ENCODE peak calls at places on chromosomes 1 and 21, in eight cellular contexts. Q is GM23338, R is HCT116, H is IMR-90, E is endodermal cell, P is heart left ventricle, O is psoas muscle, M is tibial artery. Z is an unnamed sample. For H3K4me1, the result is how much of the 10 kb centered on the place peaks cover.

GRCh38 chr1:156897078-156897825 is 3.7 kb downstream of the PEAR1 start:
- DNase-seq in Q (no peak), R (no peak), H (peak), E (peak), P (no peak), O (no peak), M (peak), Z (no peak)

GRCh38 chr1:108901106-108901505 is 24.3 kb downstream of the GPSM2 start:
- DNase-seq in Q (no peak), R (no peak), H (no peak), E (no peak), P (no peak), O (no peak), M (no peak), Z (no peak)

GRCh38 chr1:160550572-160551034 is 27.5 kb upstream of the SLAMF6 start:
- DNase-seq in Q (peak), R (no peak), H (no peak), E (peak), P (no peak), O (no peak), M (no peak), Z (peak)

GRCh38 chr1:44524180-44524579 is 119.1 kb downstream of the RNF220 start:
- DNase-seq in Q (peak), R (no peak), H (no peak), E (peak), P (no peak), O (no peak), M (no peak), Z (no peak)

GRCh38 chr1:154833841-154834240 is 36.2 kb downstream of the KCNN3 start:
- DNase-seq in Q (no peak), R (no peak), H (no peak), E (no peak), P (no peak), O (no peak), M (no peak), Z (no peak)

GRCh38 chr21:45011911-45012660 is 62.3 kb upstream of the ADARB1 start:
- DNase-seq in Q (peak), R (peak), H (peak), E (peak), P (no peak), O (peak), M (peak), Z (no peak)

GRCh38 chr1:44021581-44022321 is 9.5 kb downstream of the SLC6A9 start:
- DNase-seq in Q (no peak), R (no peak), H (no peak), E (no peak), P (peak), O (no peak), M (no peak), Z (no peak)

GRCh38 chr1:34829250-34829649 is 30.3 kb downstream of the SMIM12 start:
- DNase-seq in Q (no peak), R (no peak), H (no peak), E (peak), P (no peak), O (no peak), M (peak), Z (no peak)

GRCh38 chr1:200281451-200281850 is 128.4 kb downstream of the ZNF281 start:
- DNase-seq in Q (no peak), R (no peak), H (no peak), E (no peak), P (no peak), O (no peak), M (no peak), Z (no peak)

GRCh38 chr21:38448619-38449186 is 49.6 kb downstream of the ERG start:
- DNase-seq in Q (peak), R (no peak), H (no peak), E (peak), P (no peak), O (no peak), M (no peak), Z (peak)

GRCh38 chr21:41932191-41932575 is 21.6 kb downstream of the C2CD2 start:
- DNase-seq in Q (no peak), R (peak), H (peak), E (no peak), P (no peak), O (peak), M (no peak), Z (no peak)

GRCh38 chr1:24391882-24392603 is 21.5 kb downstream of the STPG1 start:
- DNase-seq in Q (peak), R (no peak), H (peak), E (peak), P (peak), O (peak), M (peak), Z (peak)

GRCh38 chr1:101587749-101588148 is 350.9 kb downstream of the S1PR1 start:
- DNase-seq in Q (no peak), R (no peak), H (peak), E (no peak), P (peak), O (peak), M (no peak), Z (no peak)

GRCh38 chr1:28668956-28669719 is 554 bp downstream of the GMEB1 start:
- DNase-seq in Q (peak), R (peak), H (peak), E (peak), P (peak), O (peak), M (peak), Z (no peak)

GRCh38 chr1:51726544-51727225 is 109.8 kb downstream of the OSBPL9 start:
- DNase-seq in Q (no peak), R (no peak), H (no peak), E (no peak), P (no peak), O (no peak), M (no peak), Z (no peak)

GRCh38 chr1:10965621-10966226 is 46.7 kb upstream of the TARDBP start:
- DNase-seq in Q (no peak), R (no peak), H (no peak), E (peak), P (no peak), O (no peak), M (no peak), Z (no peak)

GRCh38 chr1:204442376-204443259 is 31.0 kb upstream of the PPP1R15B start:
- DNase-seq in Q (no peak), R (no peak), H (no peak), E (no peak), P (no peak), O (no peak), M (no peak), Z (no peak)

GRCh38 chr1:39615086-39615662 is 24.3 kb downstream of the HEYL start:
- DNase-seq in Q (peak), R (no peak), H (no peak), E (no peak), P (no peak), O (no peak), M (no peak), Z (no peak)

GRCh38 chr1:28144203-28145135 is 32.0 kb downstream of the PTAFR start:
- DNase-seq in Q (no peak), R (no peak), H (peak), E (no peak), P (no peak), O (no peak), M (no peak), Z (no peak)

GRCh38 chr21:45020629-45021427 is 53.6 kb upstream of the ADARB1 start:
- DNase-seq in Q (no peak), R (no peak), H (no peak), E (peak), P (peak), O (peak), M (peak), Z (no peak)

GRCh38 chr1:195195423-195196057 is 1412.7 kb downstream of the KCNT2 start:
- DNase-seq in Q (no peak), R (no peak), H (no peak), E (no peak), P (no peak), O (no peak), M (no peak), Z (no peak)

GRCh38 chr1:66292341-66292740 is 241.6 kb upstream of the SGIP1 start:
- DNase-seq in Q (no peak), R (no peak), H (no peak), E (no peak), P (no peak), O (no peak), M (no peak), Z (no peak)

GRCh38 chr1:85297855-85298629 is 21.6 kb upstream of the BCL10 start:
- DNase-seq in Q (no peak), R (peak), H (peak), E (no peak), P (peak), O (no peak), M (no peak), Z (no peak)

GRCh38 chr1:7491089-7491817 is 279.8 kb upstream of the VAMP3 start:
- DNase-seq in Q (no peak), R (no peak), H (peak), E (no peak), P (no peak), O (no peak), M (no peak), Z (no peak)

GRCh38 chr1:205436776-205437485 is 15.1 kb upstream of the LEMD1 start:
- DNase-seq in Q (no peak), R (no peak), H (no peak), E (no peak), P (no peak), O (no peak), M (peak), Z (no peak)

GRCh38 chr1:228154685-228155571 is 5.2 kb downstream of the GJC2 start:
- DNase-seq in Q (no peak), R (no peak), H (no peak), E (no peak), P (no peak), O (no peak), M (peak), Z (no peak)

GRCh38 chr1:53325326-53326087 is 2.4 kb downstream of the LRP8 start:
- DNase-seq in Q (no peak), R (no peak), H (no peak), E (no peak), P (no peak), O (no peak), M (no peak), Z (no peak)

GRCh38 chr1:53327183-53327941 is 508 bp downstream of the LRP8 start:
- DNase-seq in Q (peak), R (no peak), H (peak), E (peak), P (no peak), O (no peak), M (peak), Z (no peak)

GRCh38 chr1:53328009-53328489 is at the start of gene LRP8:
- DNase-seq in Q (peak), R (peak), H (peak), E (peak), P (peak), O (peak), M (peak), Z (no peak)

GRCh38 chr1:53326088-53326597 is 1.7 kb downstream of the LRP8 start:
- DNase-seq in Q (peak), R (peak), H (peak), E (peak), P (peak), O (peak), M (peak), Z (peak)

GRCh38 chr1:53326598-53327182 is 1.2 kb downstream of the LRP8 start:
- DNase-seq in Q (peak), R (no peak), H (no peak), E (peak), P (no peak), O (no peak), M (no peak), Z (no peak)
- H3K27ac ChIP-seq in Q (peak), R (peak), H (no peak), E (peak), P (peak), O (peak), M (peak), Z (no peak)

GRCh38 chr1:201706109-201706508 is 122.8 kb upstream of the IPO9 start:
- DNase-seq in Q (no peak), R (no peak), H (no peak), E (no peak), P (no peak), O (no peak), M (no peak), Z (no peak)

GRCh38 chr1:201708691-201709090 is 120.3 kb upstream of the IPO9 start:
- DNase-seq in Q (no peak), R (no peak), H (no peak), E (no peak), P (no peak), O (no peak), M (peak), Z (no peak)

GRCh38 chr1:201708085-201708512 is 120.9 kb upstream of the IPO9 start:
- DNase-seq in Q (no peak), R (no peak), H (peak), E (no peak), P (peak), O (no peak), M (peak), Z (no peak)

GRCh38 chr1:201705389-201705788 is 123.6 kb upstream of the IPO9 start:
- DNase-seq in Q (no peak), R (no peak), H (no peak), E (no peak), P (no peak), O (no peak), M (peak), Z (no peak)

DNA sequence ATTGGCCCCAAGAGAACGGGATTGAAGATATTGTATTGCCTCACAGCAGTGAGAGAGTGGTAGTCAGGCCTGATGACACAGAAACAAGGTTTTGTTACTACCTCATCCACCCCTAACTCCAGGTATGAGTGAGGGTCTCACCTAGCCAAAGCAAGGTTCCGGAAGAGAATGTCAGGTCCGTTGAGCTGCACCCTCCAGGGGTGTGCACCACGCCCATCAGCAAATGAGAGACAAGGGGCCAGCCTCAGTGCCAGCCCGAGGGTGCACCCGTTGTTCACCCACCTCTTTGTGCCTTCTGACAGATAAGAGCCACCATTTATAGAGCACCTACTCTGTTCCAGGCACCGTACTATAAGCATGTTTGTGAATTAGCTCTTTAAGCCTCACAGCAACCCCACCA is 121.9 kb upstream of the IPO9 start:
- DNase-seq in Q (no peak), R (no peak), H (no peak), E (no peak), P (no peak), O (no peak), M (peak), Z (no peak)
- H3K4me1 ChIP-seq in Q (under half), R (under half), H (under half), E (under half), P (half or more), O (under half), M (under half), Z (under half)

DNA sequence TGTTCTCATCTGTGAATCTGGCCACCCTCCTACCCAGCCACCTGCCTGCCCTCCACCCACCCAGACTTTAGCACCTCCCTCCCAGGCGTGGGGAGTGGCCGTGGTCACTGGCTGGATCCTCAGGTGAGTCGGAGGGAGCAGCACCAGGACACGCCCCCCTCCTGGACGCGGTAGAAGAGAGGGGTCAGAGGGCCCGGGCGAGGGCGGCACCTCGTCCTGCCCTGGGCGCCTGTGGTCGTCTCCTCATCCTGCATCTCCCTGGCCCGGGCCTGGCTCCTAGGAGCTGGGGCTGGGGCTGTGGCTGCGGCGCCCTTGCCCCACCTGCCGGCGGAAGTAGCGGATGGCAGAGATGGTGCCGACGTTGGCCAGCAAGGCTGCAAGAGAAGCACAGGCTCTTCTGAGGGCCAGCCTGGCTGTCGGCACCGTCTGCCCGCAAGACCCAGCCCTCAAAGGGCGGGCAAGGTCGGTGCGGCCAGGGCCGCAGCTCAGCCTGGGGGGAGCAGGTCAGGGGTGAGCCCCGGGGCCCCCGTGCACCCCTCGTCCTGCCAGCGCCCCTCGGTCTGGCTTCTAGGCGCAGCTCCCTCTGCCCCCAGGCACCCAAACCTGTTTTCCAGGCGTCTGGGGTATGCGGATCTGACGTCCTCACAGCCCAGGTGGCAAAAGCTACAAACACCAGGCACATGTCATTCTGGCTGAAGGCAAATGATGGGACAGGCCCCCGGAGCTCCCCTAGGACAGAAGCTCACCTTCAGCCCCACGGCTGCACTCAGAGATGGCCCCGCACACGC is 5.8 kb downstream of the PERM1 start:
- DNase-seq in Q (peak), R (peak), H (peak), E (peak), P (peak), O (peak), M (peak), Z (no peak)
- H3K4me3 ChIP-seq in Q (peak), R (peak), H (peak), E (no peak), P (peak), O (peak), M (peak), Z (no peak)

GRCh38 chr1:224380003-224380402 is 23.3 kb downstream of the CNIH4 start:
- DNase-seq in Q (no peak), R (no peak), H (no peak), E (no peak), P (no peak), O (no peak), M (no peak), Z (no peak)

GRCh38 chr1:224377676-224378006 is 21.0 kb downstream of the CNIH4 start:
- DNase-seq in Q (no peak), R (no peak), H (peak), E (no peak), P (no peak), O (no peak), M (no peak), Z (no peak)

GRCh38 chr1:224373008-224373590 is 16.4 kb downstream of the CNIH4 start:
- DNase-seq in Q (no peak), R (no peak), H (no peak), E (no peak), P (no peak), O (no peak), M (no peak), Z (no peak)

GRCh38 chr1:224378855-224379631 is 22.4 kb downstream of the CNIH4 start:
- DNase-seq in Q (no peak), R (no peak), H (no peak), E (no peak), P (no peak), O (no peak), M (no peak), Z (no peak)

GRCh38 chr1:224375059-224375458 is 18.4 kb downstream of the CNIH4 start:
- DNase-seq in Q (no peak), R (no peak), H (no peak), E (no peak), P (no peak), O (no peak), M (no peak), Z (no peak)
- H3K27ac ChIP-seq in Q (no peak), R (no peak), H (no peak), E (no peak), P (no peak), O (peak), M (no peak), Z (no peak)

DNA sequence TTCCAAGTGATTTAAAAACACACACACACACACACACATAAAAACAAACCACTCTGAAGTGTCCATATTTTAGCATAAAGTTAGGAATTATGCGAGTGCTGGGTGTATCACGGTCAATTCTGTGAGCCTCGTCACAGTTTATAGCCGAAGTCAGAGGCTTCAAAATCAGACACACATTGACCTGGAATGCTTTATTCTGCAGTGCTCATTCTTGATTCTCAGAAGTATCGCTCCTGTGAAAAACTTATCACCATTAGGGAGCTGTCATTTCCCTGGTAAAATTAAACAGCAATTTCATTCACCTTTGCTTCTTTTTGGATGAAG is 8.7 kb upstream of the IRF2BP2 start:
- DNase-seq in Q (no peak), R (no peak), H (no peak), E (no peak), P (no peak), O (no peak), M (no peak), Z (no peak)
- H3K4me1 ChIP-seq in Q (under half), R (under half), H (under half), E (under half), P (under half), O (half or more), M (under half), Z (under half)